ENCODE peak calls at places on chromosomes 3 and 15, in four cellular contexts. One of them, this sample, is unnamed.

GRCh38 chr3:154367221-154367620 is 42.9 kb upstream of the DHX36 start:
- DNase-seq in HFFc6: no peak
- DNase-seq in uterus: no peak
- DNase-seq in dorsolateral prefrontal cortex: no peak
- DNase-seq in this sample: no peak

GRCh38 chr3:178480795-178481194 is 55.4 kb upstream of the KCNMB2 start:
- DNase-seq in uterus: no peak
- DNase-seq in dorsolateral prefrontal cortex: no peak
- DNase-seq in HFFc6: no peak
- DNase-seq in this sample: no peak

GRCh38 chr3:81936817-81937216 is 175.4 kb upstream of the GBE1 start:
- DNase-seq in dorsolateral prefrontal cortex: no peak
- DNase-seq in HFFc6: no peak
- DNase-seq in uterus: no peak
- DNase-seq in this sample: no peak

GRCh38 chr15:26287381-26287780 is 424.3 kb upstream of the ATP10A start:
- DNase-seq in HFFc6: no peak
- DNase-seq in uterus: no peak
- DNase-seq in dorsolateral prefrontal cortex: no peak
- DNase-seq in this sample: no peak

GRCh38 chr3:60992395-60992794 is 258.9 kb downstream of the FHIT start:
- DNase-seq in HFFc6: no peak
- DNase-seq in uterus: no peak
- DNase-seq in dorsolateral prefrontal cortex: no peak
- DNase-seq in this sample: no peak

GRCh38 chr15:58297639-58298038 is 134.2 kb upstream of the LIPC start:
- DNase-seq in HFFc6: no peak
- DNase-seq in dorsolateral prefrontal cortex: no peak
- DNase-seq in uterus: no peak
- DNase-seq in this sample: no peak

GRCh38 chr15:95887666-95888480 is 442.6 kb upstream of the NR2F2 start:
- DNase-seq in uterus: no peak
- DNase-seq in HFFc6: peak
- DNase-seq in dorsolateral prefrontal cortex: no peak
- DNase-seq in this sample: no peak

GRCh38 chr3:126102011-126102410 is 18.1 kb upstream of the SLC41A3 start:
- DNase-seq in dorsolateral prefrontal cortex: no peak
- DNase-seq in HFFc6: no peak
- DNase-seq in uterus: no peak
- DNase-seq in this sample: no peak

GRCh38 chr3:122415104-122415744 is 638 bp downstream of the WDR5B start:
- DNase-seq in uterus: peak
- DNase-seq in HFFc6: peak
- DNase-seq in dorsolateral prefrontal cortex: no peak
- DNase-seq in this sample: peak

GRCh38 chr3:174016186-174016585 is 618.6 kb downstream of the NLGN1 start:
- DNase-seq in HFFc6: peak
- DNase-seq in uterus: no peak
- DNase-seq in dorsolateral prefrontal cortex: no peak
- DNase-seq in this sample: peak

GRCh38 chr3:141482250-141482937 is 4.4 kb upstream of the RASA2 start:
- DNase-seq in dorsolateral prefrontal cortex: no peak
- DNase-seq in uterus: no peak
- DNase-seq in HFFc6: peak
- DNase-seq in this sample: peak

GRCh38 chr15:46409879-46410278 is 775.0 kb downstream of the SQOR start:
- DNase-seq in dorsolateral prefrontal cortex: no peak
- DNase-seq in HFFc6: no peak
- DNase-seq in uterus: no peak
- DNase-seq in this sample: no peak

GRCh38 chr3:42711491-42712343 is 9.1 kb upstream of the HHATL start:
- DNase-seq in HFFc6: no peak
- DNase-seq in uterus: no peak
- DNase-seq in dorsolateral prefrontal cortex: peak
- DNase-seq in this sample: no peak

GRCh38 chr3:69122398-69122797 is at the start of gene LMOD3:
- DNase-seq in uterus: no peak
- DNase-seq in dorsolateral prefrontal cortex: no peak
- DNase-seq in HFFc6: no peak
- DNase-seq in this sample: no peak

GRCh38 chr15:83310521-83311456 is 26.3 kb upstream of the BNC1 start:
- DNase-seq in uterus: no peak
- DNase-seq in HFFc6: no peak
- DNase-seq in dorsolateral prefrontal cortex: no peak
- DNase-seq in this sample: no peak

GRCh38 chr3:174620138-174620537 is 239.0 kb upstream of the NAALADL2 start:
- DNase-seq in dorsolateral prefrontal cortex: no peak
- DNase-seq in HFFc6: peak
- DNase-seq in uterus: no peak
- DNase-seq in this sample: peak

GRCh38 chr3:100650651-100651611 is 41.5 kb downstream of the ADGRG7 start:
- DNase-seq in HFFc6: peak
- DNase-seq in dorsolateral prefrontal cortex: no peak
- DNase-seq in uterus: no peak
- DNase-seq in this sample: peak

GRCh38 chr3:126464494-126464893 is 11.2 kb downstream of the ZXDC start:
- DNase-seq in HFFc6: no peak
- DNase-seq in dorsolateral prefrontal cortex: no peak
- DNase-seq in uterus: peak
- DNase-seq in this sample: no peak

DNA sequence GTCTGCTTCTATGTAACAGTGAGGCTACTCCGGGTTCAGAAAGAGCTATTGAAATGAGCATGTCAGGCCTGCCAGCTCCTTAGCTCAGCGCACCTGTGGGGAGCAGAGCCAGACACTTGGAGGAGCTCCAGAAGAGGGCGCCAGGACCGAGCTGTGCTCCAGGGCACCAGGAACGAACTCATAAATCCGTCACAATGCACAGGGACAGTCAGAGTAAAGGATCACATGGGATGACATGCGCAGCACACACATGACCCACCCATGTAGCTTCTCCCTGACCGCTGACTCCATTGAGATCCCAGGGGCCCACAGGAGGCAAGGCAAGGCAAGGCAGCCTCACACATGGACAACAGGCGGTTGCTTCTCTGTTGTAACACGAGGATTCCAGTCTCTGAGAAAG is 26.0 kb upstream of the GNB5 start:
- DNase-seq in HFFc6: no peak
- DNase-seq in dorsolateral prefrontal cortex: no peak
- DNase-seq in uterus: no peak
- DNase-seq in this sample: no peak
- TF ChIP-seq CTCF in HFFc6: peak
- TF ChIP-seq CTCF in dorsolateral prefrontal cortex: no peak
- TF ChIP-seq CTCF in uterus: no peak
- TF ChIP-seq CTCF in this sample: no peak

GRCh38 chr3:49406571-49407565 is 4.9 kb downstream of the RHOA start:
- DNase-seq in dorsolateral prefrontal cortex: no peak
- DNase-seq in uterus: no peak
- DNase-seq in HFFc6: no peak
- DNase-seq in this sample: no peak

GRCh38 chr3:49401758-49402157 is 10.0 kb downstream of the RHOA start:
- DNase-seq in dorsolateral prefrontal cortex: no peak
- DNase-seq in HFFc6: no peak
- DNase-seq in uterus: no peak
- DNase-seq in this sample: no peak

GRCh38 chr3:49399467-49399866 is 12.3 kb downstream of the RHOA start:
- DNase-seq in HFFc6: no peak
- DNase-seq in dorsolateral prefrontal cortex: no peak
- DNase-seq in uterus: no peak
- DNase-seq in this sample: no peak

GRCh38 chr3:49403891-49404290 is 7.9 kb downstream of the RHOA start:
- DNase-seq in dorsolateral prefrontal cortex: no peak
- DNase-seq in HFFc6: no peak
- DNase-seq in uterus: no peak
- DNase-seq in this sample: no peak
- TF ChIP-seq CTCF in dorsolateral prefrontal cortex: no peak
- TF ChIP-seq CTCF in HFFc6: no peak
- TF ChIP-seq CTCF in uterus: no peak
- TF ChIP-seq CTCF in this sample: no peak

DNA sequence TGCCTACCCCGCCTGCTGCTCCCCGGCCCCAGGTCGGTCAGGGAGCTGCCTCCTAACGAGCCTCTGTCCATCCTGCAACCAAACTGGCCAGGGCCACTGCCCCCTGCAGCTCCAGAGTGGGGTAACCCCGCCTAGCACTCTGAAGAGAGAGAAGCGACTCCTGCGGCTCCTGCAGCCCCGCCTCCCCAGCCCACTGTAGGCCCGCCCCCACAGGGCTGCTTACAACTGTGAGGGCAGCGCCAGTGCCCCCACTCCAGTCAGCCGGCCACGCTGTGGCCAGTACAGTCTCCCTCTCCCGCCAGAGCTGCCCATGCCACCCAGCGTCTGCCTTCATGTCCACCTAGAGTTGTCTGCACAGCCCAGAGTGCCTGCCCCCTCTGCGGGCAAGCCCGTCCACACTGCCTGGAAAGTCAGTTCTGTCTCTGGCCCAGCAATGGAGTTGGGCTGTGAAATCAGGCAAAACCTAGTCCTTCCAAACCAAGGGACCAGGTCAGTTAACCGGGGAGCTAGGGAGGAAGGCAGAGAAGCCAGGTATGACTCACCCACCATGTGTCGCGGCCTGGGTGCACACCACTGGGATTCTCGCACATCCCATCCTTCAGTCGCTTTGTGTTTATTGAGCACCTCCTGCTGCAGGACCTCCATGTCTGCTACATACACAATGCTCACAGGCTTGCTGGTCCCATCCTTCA is 2.4 kb downstream of the UCN2 start:
- DNase-seq in uterus: peak
- DNase-seq in dorsolateral prefrontal cortex: no peak
- DNase-seq in HFFc6: peak
- DNase-seq in this sample: peak
- TF ChIP-seq CTCF in uterus: peak
- TF ChIP-seq CTCF in dorsolateral prefrontal cortex: no peak
- TF ChIP-seq CTCF in HFFc6: peak
- TF ChIP-seq CTCF in this sample: peak

GRCh38 chr15:34799149-34799824 is 3.9 kb upstream of the ACTC1 start:
- DNase-seq in uterus: no peak
- DNase-seq in HFFc6: no peak
- DNase-seq in dorsolateral prefrontal cortex: peak
- DNase-seq in this sample: no peak

GRCh38 chr15:34795267-34796081 is at the start of gene ACTC1:
- DNase-seq in uterus: peak
- DNase-seq in HFFc6: peak
- DNase-seq in dorsolateral prefrontal cortex: no peak
- DNase-seq in this sample: peak

GRCh38 chr15:34794590-34795206 is 651 bp downstream of the ACTC1 start:
- DNase-seq in dorsolateral prefrontal cortex: no peak
- DNase-seq in uterus: no peak
- DNase-seq in HFFc6: no peak
- DNase-seq in this sample: no peak

GRCh38 chr15:34793901-34794300 is 1.4 kb downstream of the ACTC1 start:
- DNase-seq in HFFc6: no peak
- DNase-seq in dorsolateral prefrontal cortex: no peak
- DNase-seq in uterus: no peak
- DNase-seq in this sample: no peak

GRCh38 chr15:34796847-34797246 is 1.5 kb upstream of the ACTC1 start:
- DNase-seq in HFFc6: no peak
- DNase-seq in dorsolateral prefrontal cortex: no peak
- DNase-seq in uterus: no peak
- DNase-seq in this sample: no peak
- TF ChIP-seq CTCF in HFFc6: no peak
- TF ChIP-seq CTCF in dorsolateral prefrontal cortex: no peak
- TF ChIP-seq CTCF in uterus: no peak
- TF ChIP-seq CTCF in this sample: no peak

DNA sequence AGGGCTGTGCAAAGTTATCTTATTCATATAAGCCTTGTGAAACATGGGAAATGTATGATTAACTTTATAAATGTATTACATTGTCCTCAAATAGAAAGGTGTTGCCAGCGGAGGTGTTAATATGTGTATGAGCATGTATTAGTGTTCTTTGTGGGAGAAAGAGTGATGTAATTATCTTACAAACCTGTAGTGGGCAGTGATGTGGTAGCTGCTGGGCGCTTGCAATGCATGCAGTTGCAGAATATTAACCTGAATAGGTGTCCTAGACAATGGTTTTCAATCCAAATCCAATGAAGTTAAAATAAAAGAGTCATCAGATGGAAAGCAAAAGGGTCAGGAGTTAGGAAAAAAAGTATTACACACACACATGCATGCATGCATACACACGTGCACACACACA is 881.3 kb upstream of the CADM2 start:
- DNase-seq in HFFc6: no peak
- DNase-seq in uterus: no peak
- DNase-seq in dorsolateral prefrontal cortex: no peak
- DNase-seq in this sample: no peak
- TF ChIP-seq CTCF in HFFc6: no peak
- TF ChIP-seq CTCF in uterus: no peak
- TF ChIP-seq CTCF in dorsolateral prefrontal cortex: no peak
- TF ChIP-seq CTCF in this sample: no peak

GRCh38 chr3:186002884-186003472 is 65.2 kb upstream of the TRA2B start:
- DNase-seq in HFFc6: peak
- DNase-seq in uterus: no peak
- DNase-seq in dorsolateral prefrontal cortex: no peak
- DNase-seq in this sample: no peak
- TF ChIP-seq CTCF in HFFc6: peak
- TF ChIP-seq CTCF in uterus: no peak
- TF ChIP-seq CTCF in dorsolateral prefrontal cortex: no peak
- TF ChIP-seq CTCF in this sample: peak